ENCODE peak calls at places on chromosomes 6 and 20, in six cellular contexts. One of them, this sample, is unnamed.

GRCh38 chr6:15132854-15133670 is 112.8 kb upstream of the JARID2 start:
- DNase-seq in effector CD4-positive, alpha-beta T cell: no peak
- DNase-seq in CD8-positive, alpha-beta memory T cell: no peak
- DNase-seq in SK-N-SH: no peak
- DNase-seq in NCI-H2081 treated with DMSO at 0.1 percent for 48 hours: no peak
- DNase-seq in AG04450: peak
- DNase-seq in this sample: no peak

GRCh38 chr6:168289571-168289962 is 30.0 kb downstream of the DACT2 start:
- DNase-seq in CD8-positive, alpha-beta memory T cell: no peak
- DNase-seq in effector CD4-positive, alpha-beta T cell: no peak
- DNase-seq in AG04450: no peak
- DNase-seq in SK-N-SH: no peak
- DNase-seq in NCI-H2081 treated with DMSO at 0.1 percent for 48 hours: no peak
- DNase-seq in this sample: no peak

GRCh38 chr20:23629017-23629541 is 8.7 kb downstream of the CST3 start:
- DNase-seq in AG04450: peak
- DNase-seq in effector CD4-positive, alpha-beta T cell: no peak
- DNase-seq in NCI-H2081 treated with DMSO at 0.1 percent for 48 hours: no peak
- DNase-seq in CD8-positive, alpha-beta memory T cell: no peak
- DNase-seq in SK-N-SH: no peak
- DNase-seq in this sample: peak

GRCh38 chr6:18425218-18425617 is 38.1 kb downstream of the RNF144B start:
- DNase-seq in NCI-H2081 treated with DMSO at 0.1 percent for 48 hours: no peak
- DNase-seq in AG04450: no peak
- DNase-seq in CD8-positive, alpha-beta memory T cell: no peak
- DNase-seq in SK-N-SH: no peak
- DNase-seq in effector CD4-positive, alpha-beta T cell: no peak
- DNase-seq in this sample: no peak

GRCh38 chr6:42361036-42361435 is 90.7 kb downstream of the TRERF1 start:
- DNase-seq in effector CD4-positive, alpha-beta T cell: no peak
- DNase-seq in CD8-positive, alpha-beta memory T cell: no peak
- DNase-seq in SK-N-SH: no peak
- DNase-seq in AG04450: no peak
- DNase-seq in NCI-H2081 treated with DMSO at 0.1 percent for 48 hours: no peak
- DNase-seq in this sample: no peak

GRCh38 chr20:34891166-34892062 is 15.0 kb downstream of the ACSS2 start:
- DNase-seq in CD8-positive, alpha-beta memory T cell: no peak
- DNase-seq in AG04450: no peak
- DNase-seq in NCI-H2081 treated with DMSO at 0.1 percent for 48 hours: no peak
- DNase-seq in SK-N-SH: no peak
- DNase-seq in effector CD4-positive, alpha-beta T cell: no peak
- DNase-seq in this sample: no peak

GRCh38 chr6:56794421-56794820 is 151.7 kb upstream of the DST start:
- DNase-seq in AG04450: no peak
- DNase-seq in SK-N-SH: no peak
- DNase-seq in effector CD4-positive, alpha-beta T cell: no peak
- DNase-seq in CD8-positive, alpha-beta memory T cell: no peak
- DNase-seq in NCI-H2081 treated with DMSO at 0.1 percent for 48 hours: no peak
- DNase-seq in this sample: no peak

GRCh38 chr6:116268589-116269293 is 11.0 kb downstream of the TSPYL1 start:
- DNase-seq in SK-N-SH: peak
- DNase-seq in CD8-positive, alpha-beta memory T cell: no peak
- DNase-seq in AG04450: peak
- DNase-seq in NCI-H2081 treated with DMSO at 0.1 percent for 48 hours: peak
- DNase-seq in effector CD4-positive, alpha-beta T cell: no peak
- DNase-seq in this sample: peak

GRCh38 chr20:63686492-63687321 is 9.7 kb upstream of the TNFRSF6B start:
- DNase-seq in CD8-positive, alpha-beta memory T cell: no peak
- DNase-seq in SK-N-SH: no peak
- DNase-seq in effector CD4-positive, alpha-beta T cell: no peak
- DNase-seq in NCI-H2081 treated with DMSO at 0.1 percent for 48 hours: no peak
- DNase-seq in AG04450: peak
- DNase-seq in this sample: peak

GRCh38 chr6:104633125-104633524 is 226.6 kb downstream of the HACE1 start:
- DNase-seq in CD8-positive, alpha-beta memory T cell: no peak
- DNase-seq in SK-N-SH: no peak
- DNase-seq in effector CD4-positive, alpha-beta T cell: no peak
- DNase-seq in AG04450: no peak
- DNase-seq in NCI-H2081 treated with DMSO at 0.1 percent for 48 hours: no peak
- DNase-seq in this sample: peak

GRCh38 chr6:138403324-138403800 is 661 bp upstream of the HEBP2 start:
- DNase-seq in effector CD4-positive, alpha-beta T cell: peak
- DNase-seq in AG04450: no peak
- DNase-seq in NCI-H2081 treated with DMSO at 0.1 percent for 48 hours: no peak
- DNase-seq in CD8-positive, alpha-beta memory T cell: peak
- DNase-seq in SK-N-SH: peak
- DNase-seq in this sample: no peak

GRCh38 chr6:16803294-16804006 is 42.2 kb upstream of the ATXN1 start:
- DNase-seq in CD8-positive, alpha-beta memory T cell: no peak
- DNase-seq in AG04450: peak
- DNase-seq in effector CD4-positive, alpha-beta T cell: no peak
- DNase-seq in SK-N-SH: no peak
- DNase-seq in NCI-H2081 treated with DMSO at 0.1 percent for 48 hours: no peak
- DNase-seq in this sample: peak

GRCh38 chr20:22619272-22619671 is 34.9 kb upstream of the FOXA2 start:
- DNase-seq in SK-N-SH: no peak
- DNase-seq in CD8-positive, alpha-beta memory T cell: no peak
- DNase-seq in NCI-H2081 treated with DMSO at 0.1 percent for 48 hours: no peak
- DNase-seq in effector CD4-positive, alpha-beta T cell: no peak
- DNase-seq in AG04450: no peak
- DNase-seq in this sample: no peak

GRCh38 chr20:3209946-3210317 is 634 bp downstream of the ITPA start:
- DNase-seq in effector CD4-positive, alpha-beta T cell: no peak
- DNase-seq in AG04450: no peak
- DNase-seq in NCI-H2081 treated with DMSO at 0.1 percent for 48 hours: no peak
- DNase-seq in SK-N-SH: no peak
- DNase-seq in CD8-positive, alpha-beta memory T cell: no peak
- DNase-seq in this sample: no peak

GRCh38 chr6:22133352-22133751 is 163.5 kb downstream of the PRL start:
- DNase-seq in effector CD4-positive, alpha-beta T cell: no peak
- DNase-seq in CD8-positive, alpha-beta memory T cell: no peak
- DNase-seq in NCI-H2081 treated with DMSO at 0.1 percent for 48 hours: no peak
- DNase-seq in AG04450: no peak
- DNase-seq in SK-N-SH: no peak
- DNase-seq in this sample: no peak

GRCh38 chr6:12028194-12028593 is 16.1 kb downstream of the HIVEP1 start:
- DNase-seq in AG04450: no peak
- DNase-seq in effector CD4-positive, alpha-beta T cell: no peak
- DNase-seq in CD8-positive, alpha-beta memory T cell: no peak
- DNase-seq in SK-N-SH: no peak
- DNase-seq in NCI-H2081 treated with DMSO at 0.1 percent for 48 hours: no peak
- DNase-seq in this sample: no peak

GRCh38 chr20:34744847-34745246 is 40.7 kb downstream of the TP53INP2 start:
- DNase-seq in NCI-H2081 treated with DMSO at 0.1 percent for 48 hours: no peak
- DNase-seq in CD8-positive, alpha-beta memory T cell: no peak
- DNase-seq in SK-N-SH: no peak
- DNase-seq in AG04450: no peak
- DNase-seq in effector CD4-positive, alpha-beta T cell: no peak
- DNase-seq in this sample: no peak

GRCh38 chr20:2545594-2545993 is 9.2 kb downstream of the TMC2 start:
- DNase-seq in effector CD4-positive, alpha-beta T cell: no peak
- DNase-seq in SK-N-SH: no peak
- DNase-seq in AG04450: no peak
- DNase-seq in NCI-H2081 treated with DMSO at 0.1 percent for 48 hours: no peak
- DNase-seq in CD8-positive, alpha-beta memory T cell: no peak
- DNase-seq in this sample: no peak

GRCh38 chr20:20820104-20820503 is 107.7 kb upstream of the RALGAPA2 start:
- DNase-seq in SK-N-SH: peak
- DNase-seq in AG04450: no peak
- DNase-seq in NCI-H2081 treated with DMSO at 0.1 percent for 48 hours: no peak
- DNase-seq in CD8-positive, alpha-beta memory T cell: no peak
- DNase-seq in effector CD4-positive, alpha-beta T cell: no peak
- DNase-seq in this sample: no peak

GRCh38 chr20:50471231-50471630 is 39.0 kb upstream of the PTPN1 start:
- DNase-seq in CD8-positive, alpha-beta memory T cell: no peak
- DNase-seq in effector CD4-positive, alpha-beta T cell: no peak
- DNase-seq in AG04450: no peak
- DNase-seq in SK-N-SH: no peak
- DNase-seq in NCI-H2081 treated with DMSO at 0.1 percent for 48 hours: no peak
- DNase-seq in this sample: no peak

GRCh38 chr20:59124326-59125029 is 39.1 kb upstream of the ZNF831 start:
- DNase-seq in SK-N-SH: no peak
- DNase-seq in AG04450: no peak
- DNase-seq in effector CD4-positive, alpha-beta T cell: no peak
- DNase-seq in NCI-H2081 treated with DMSO at 0.1 percent for 48 hours: no peak
- DNase-seq in CD8-positive, alpha-beta memory T cell: no peak
- DNase-seq in this sample: no peak

GRCh38 chr6:40719671-40720374 is 132.7 kb upstream of the LRFN2 start:
- DNase-seq in SK-N-SH: peak
- DNase-seq in NCI-H2081 treated with DMSO at 0.1 percent for 48 hours: no peak
- DNase-seq in effector CD4-positive, alpha-beta T cell: no peak
- DNase-seq in AG04450: no peak
- DNase-seq in CD8-positive, alpha-beta memory T cell: no peak
- DNase-seq in this sample: no peak

GRCh38 chr20:33301192-33301930 is 18.3 kb downstream of the BPIFB1 start:
- DNase-seq in NCI-H2081 treated with DMSO at 0.1 percent for 48 hours: no peak
- DNase-seq in effector CD4-positive, alpha-beta T cell: no peak
- DNase-seq in CD8-positive, alpha-beta memory T cell: no peak
- DNase-seq in AG04450: no peak
- DNase-seq in SK-N-SH: no peak
- DNase-seq in this sample: no peak

GRCh38 chr20:58374906-58375760 is 13.9 kb upstream of the VAPB start:
- DNase-seq in AG04450: no peak
- DNase-seq in SK-N-SH: no peak
- DNase-seq in CD8-positive, alpha-beta memory T cell: no peak
- DNase-seq in NCI-H2081 treated with DMSO at 0.1 percent for 48 hours: no peak
- DNase-seq in effector CD4-positive, alpha-beta T cell: no peak
- DNase-seq in this sample: no peak

GRCh38 chr6:37531026-37531425 is 31.3 kb upstream of the CCDC167 start:
- DNase-seq in CD8-positive, alpha-beta memory T cell: no peak
- DNase-seq in NCI-H2081 treated with DMSO at 0.1 percent for 48 hours: no peak
- DNase-seq in effector CD4-positive, alpha-beta T cell: no peak
- DNase-seq in SK-N-SH: no peak
- DNase-seq in AG04450: no peak
- DNase-seq in this sample: no peak

GRCh38 chr6:88871498-88871897 is 91.9 kb downstream of the RNGTT start:
- DNase-seq in effector CD4-positive, alpha-beta T cell: no peak
- DNase-seq in AG04450: no peak
- DNase-seq in SK-N-SH: no peak
- DNase-seq in NCI-H2081 treated with DMSO at 0.1 percent for 48 hours: no peak
- DNase-seq in CD8-positive, alpha-beta memory T cell: no peak
- DNase-seq in this sample: no peak

GRCh38 chr20:50673146-50673830 is 18.1 kb downstream of the RIPOR3 start:
- DNase-seq in AG04450: no peak
- DNase-seq in effector CD4-positive, alpha-beta T cell: no peak
- DNase-seq in SK-N-SH: no peak
- DNase-seq in NCI-H2081 treated with DMSO at 0.1 percent for 48 hours: no peak
- DNase-seq in CD8-positive, alpha-beta memory T cell: no peak
- DNase-seq in this sample: no peak

GRCh38 chr6:29728173-29728879 is 5.1 kb downstream of the HLA-F start:
- DNase-seq in AG04450: no peak
- DNase-seq in SK-N-SH: no peak
- DNase-seq in CD8-positive, alpha-beta memory T cell: no peak
- DNase-seq in effector CD4-positive, alpha-beta T cell: no peak
- DNase-seq in NCI-H2081 treated with DMSO at 0.1 percent for 48 hours: no peak
- DNase-seq in this sample: no peak

GRCh38 chr20:38066969-38067716 is 33.6 kb downstream of the RPRD1B start:
- DNase-seq in NCI-H2081 treated with DMSO at 0.1 percent for 48 hours: no peak
- DNase-seq in effector CD4-positive, alpha-beta T cell: no peak
- DNase-seq in CD8-positive, alpha-beta memory T cell: no peak
- DNase-seq in SK-N-SH: no peak
- DNase-seq in AG04450: no peak
- DNase-seq in this sample: no peak

This sample was measured in pulmonary artery endothelial cell.